ENCODE peak calls at places on chromosome 2, in six cellular contexts. G is IMR-90; C is pancreas; B is T1000; X is activated CD4-positive, alpha-beta T cell treated with anti-CD3 and anti-CD28 coated beads, Interleukin-2, amount 50 U/mL, for 48 hours; N is EL. A is an unnamed sample.

GRCh38 chr2:230650585-230651137 is 62.0 kb upstream of the CAB39 start:
- DNase-seq in C (no peak), B (no peak), N (no peak), G (no peak), X (no peak), A (no peak)

GRCh38 chr2:11753886-11754704 is 7.7 kb downstream of the LPIN1 start:
- DNase-seq in B (no peak), C (no peak), N (peak; percentile 69), G (peak; percentile 61), X (peak; percentile 75), A (no peak)

GRCh38 chr2:148814853-148815419 is 60.1 kb upstream of the KIF5C start:
- DNase-seq in C (no peak), N (peak; percentile 18), X (no peak), G (peak; percentile 29), B (no peak), A (no peak)

GRCh38 chr2:96238266-96238665 is 27.5 kb downstream of the TMEM127 start:
- DNase-seq in X (no peak), B (no peak), C (no peak), N (no peak), G (no peak), A (no peak)

GRCh38 chr2:120924924-120925323 is 189.3 kb downstream of the GLI2 start:
- DNase-seq in G (no peak), X (no peak), N (no peak), B (no peak), C (peak; percentile 20), A (no peak)

GRCh38 chr2:64581018-64581417 is 56.9 kb downstream of the AFTPH start:
- DNase-seq in N (no peak), X (no peak), B (no peak), C (no peak), G (no peak), A (no peak)

GRCh38 chr2:240820607-240821428 is 799 bp upstream of the KIF1A start:
- DNase-seq in G (no peak), B (no peak), N (no peak), X (peak; percentile 36), C (peak; percentile 81), A (peak; percentile 59)

GRCh38 chr2:25286025-25286400 is 55.7 kb downstream of the DNMT3A start:
- DNase-seq in N (peak; percentile 26), B (no peak), G (no peak), X (peak; percentile 68), C (peak; percentile 60), A (no peak)

GRCh38 chr2:45184606-45185005 is 175.4 kb upstream of the SIX2 start:
- DNase-seq in G (peak; percentile 61), C (no peak), X (no peak), B (peak; percentile 43), N (peak; percentile 81), A (no peak)

GRCh38 chr2:237677951-237678481 is 50.6 kb downstream of the LRRFIP1 start:
- DNase-seq in N (peak; percentile 61), C (no peak), X (no peak), B (no peak), G (peak; percentile 95), A (no peak)

GRCh38 chr2:158968396-158969161 is at the start of gene TANC1:
- DNase-seq in C (peak; percentile 98), B (peak; percentile 81), X (peak; percentile 78), G (peak; percentile 90), N (peak; percentile 93), A (peak; percentile 85)

GRCh38 chr2:130019402-130019801 is 39.9 kb downstream of the RAB6C start:
- DNase-seq in N (no peak), C (no peak), G (no peak), X (no peak), B (no peak), A (no peak)

GRCh38 chr2:217102941-217103340 is 243.1 kb upstream of the TNP1 start:
- DNase-seq in N (peak; percentile 40), B (no peak), X (no peak), C (no peak), G (no peak), A (no peak)

GRCh38 chr2:70498054-70498453 is 55.6 kb downstream of the TGFA start:
- DNase-seq in G (no peak), N (peak; percentile 5), B (no peak), X (no peak), C (no peak), A (no peak)

GRCh38 chr2:26558271-26559043 is 80.5 kb upstream of the OTOF start:
- DNase-seq in N (no peak), X (no peak), B (no peak), G (no peak), C (no peak), A (peak; percentile 32)

GRCh38 chr2:73033142-73033765 is 38.3 kb downstream of the SFXN5 start:
- DNase-seq in C (no peak), B (no peak), X (no peak), G (no peak), N (peak; percentile 18), A (no peak)

GRCh38 chr2:45013229-45014015 is 4.2 kb upstream of the SIX2 start:
- DNase-seq in X (peak; percentile 6), B (no peak), G (no peak), C (peak; percentile 70), N (no peak), A (no peak)

GRCh38 chr2:99765919-99766318 is 276.1 kb upstream of the REV1 start:
- DNase-seq in C (no peak), B (no peak), N (no peak), X (no peak), G (no peak), A (no peak)

GRCh38 chr2:183059561-183059960 is 19.0 kb upstream of the DUSP19 start:
- DNase-seq in X (no peak), G (peak; percentile 89), C (no peak), N (peak; percentile 79), B (no peak), A (no peak)

GRCh38 chr2:109498906-109499305 is 114.9 kb downstream of the SEPTIN10 start:
- DNase-seq in B (no peak), X (no peak), G (no peak), N (no peak), C (no peak), A (no peak)

GRCh38 chr2:156800065-156800556 is 363.9 kb downstream of the GPD2 start:
- DNase-seq in G (no peak), B (no peak), N (peak; percentile 2), X (no peak), C (no peak), A (no peak)

GRCh38 chr2:73285162-73285739 is 973 bp upstream of the FBXO41 start:
- DNase-seq in N (no peak), X (no peak), B (no peak), G (no peak), C (no peak), A (no peak)

GRCh38 chr2:152505495-152505906 is 170.5 kb downstream of the FMNL2 start:
- DNase-seq in C (no peak), B (no peak), N (peak; percentile 57), G (peak; percentile 41), X (no peak), A (peak; percentile 28)

GRCh38 chr2:72136349-72136748 is 11.3 kb downstream of the CYP26B1 start:
- DNase-seq in G (no peak), C (no peak), B (no peak), X (no peak), N (no peak), A (no peak)

GRCh38 chr2:25323042-25323514 is 18.6 kb downstream of the DNMT3A start:
- DNase-seq in N (peak; percentile 81), B (no peak), G (peak; percentile 45), X (peak; percentile 78), C (peak; percentile 18), A (no peak)

GRCh38 chr2:188151670-188152069 is 140.0 kb upstream of the GULP1 start:
- DNase-seq in B (no peak), X (no peak), C (no peak), N (no peak), G (no peak), A (no peak)

GRCh38 chr2:61575447-61575859 is 37.3 kb upstream of the XPO1 start:
- DNase-seq in G (no peak), B (no peak), C (no peak), N (no peak), X (no peak), A (no peak)

GRCh38 chr2:215698566-215698965 is 262.7 kb upstream of the FN1 start:
- DNase-seq in C (no peak), N (peak; percentile 98), X (no peak), B (peak; percentile 19), G (peak; percentile 96), A (no peak)

GRCh38 chr2:172281648-172282576 is 145.5 kb upstream of the ITGA6 start:
- DNase-seq in G (peak; percentile 92), B (no peak), N (peak; percentile 82), C (no peak), X (no peak), A (no peak)

GRCh38 chr2:128155970-128156369 is 65.0 kb downstream of the UGGT1 start:
- DNase-seq in C (no peak), N (no peak), G (no peak), X (no peak), B (no peak), A (no peak)